ENCODE peak calls at places on chromosomes 16 and 17, in nine cellular contexts. D, Z, V, E, L, O, G, A and W are unnamed samples.

GRCh38 chr17:69870751-69871199 is 204.2 kb upstream of the KCNJ16 start:
- DNase-seq in L (no peak), A (no peak), G (no peak), E (no peak), O (no peak), D (no peak), V (no peak), Z (no peak), W (no peak)

GRCh38 chr17:21548236-21548635 is 144.1 kb upstream of the KCNJ18 start:
- DNase-seq in G (no peak), Z (no peak), E (no peak), D (no peak), O (no peak), L (no peak), A (no peak), V (no peak), W (no peak)

GRCh38 chr17:19237389-19238166 is 412 bp downstream of the EPN2 start:
- DNase-seq in E (peak), D (no peak), Z (no peak), A (peak), O (no peak), G (no peak), V (peak), L (peak), W (no peak)

GRCh38 chr16:57966133-57966805 is 4.7 kb downstream of the CNGB1 start:
- DNase-seq in Z (no peak), V (no peak), A (no peak), O (no peak), D (no peak), G (no peak), L (no peak), E (no peak), W (no peak)

GRCh38 chr17:82935944-82936767 is 96.3 kb upstream of the ZNF750 start:
- DNase-seq in V (no peak), G (no peak), Z (no peak), D (no peak), L (no peak), E (no peak), O (no peak), A (no peak), W (no peak)

GRCh38 chr17:45431531-45432404 is 902 bp downstream of the ARHGAP27 start:
- DNase-seq in O (peak), G (peak), V (peak), A (peak), Z (no peak), L (peak), E (peak), D (peak), W (peak)

GRCh38 chr17:1047177-1047885 is 50.4 kb downstream of the TIMM22 start:
- DNase-seq in V (peak), D (no peak), Z (peak), G (no peak), L (no peak), A (no peak), E (no peak), O (no peak), W (peak)

GRCh38 chr16:88003316-88003715 is 52.1 kb downstream of the BANP start:
- DNase-seq in G (no peak), E (no peak), Z (no peak), D (no peak), A (no peak), L (no peak), O (no peak), V (no peak), W (no peak)

GRCh38 chr17:14760719-14761425 is 460.0 kb downstream of the HS3ST3B1 start:
- DNase-seq in A (no peak), L (no peak), G (no peak), E (no peak), Z (no peak), O (no peak), V (no peak), D (no peak), W (no peak)

GRCh38 chr16:66927012-66927436 is 1.7 kb upstream of the RRAD start:
- DNase-seq in L (peak), A (no peak), O (no peak), E (no peak), V (no peak), D (no peak), Z (no peak), G (no peak), W (no peak)